ENCODE peak calls at places on chromosomes 2 and 18, in eight cellular contexts. O is NCI-H1105; F is Kasumi-1; L is stimulated activated naive CD8-positive, alpha-beta T cell treated with anti-CD3 and anti-CD28 coated beads, Interleukin-15, Interleukin-2, amounts not matched to agents 100 U/mL and 50 U/mL, for 24 hours; T is effector memory CD8-positive, alpha-beta T cell; J is stimulated activated CD4-positive, alpha-beta T cell treated with anti-CD3 and anti-CD28 coated beads, Interleukin-15, amount 100 ng/mL, for 1 hour; R is NCI-H510A; H is T follicular helper cell. V is an unnamed sample.

GRCh38 chr2:27308359-27308875 is at the start of gene UCN:
- DNase-seq in F (no peak), O (no peak), J (no peak), L (no peak), T (no peak), R (no peak), H (no peak), V (no peak)

GRCh38 chr2:142140434-142140845 is 9.6 kb upstream of the LRP1B start:
- DNase-seq in R (no peak), O (peak), J (no peak), T (no peak), H (no peak), L (no peak), F (peak), V (peak)

GRCh38 chr2:181812106-181812745 is 79.3 kb upstream of the ITPRID2 start:
- DNase-seq in T (no peak), H (no peak), J (no peak), O (no peak), R (no peak), L (no peak), F (no peak), V (no peak)

GRCh38 chr2:27720004-27720551 is 51.4 kb upstream of the MRPL33 start:
- DNase-seq in J (no peak), T (no peak), L (peak), O (no peak), H (no peak), F (peak), R (no peak), V (no peak)

GRCh38 chr2:218805627-218806026 is 23.7 kb downstream of the CYP27A1 start:
- DNase-seq in L (no peak), O (no peak), R (no peak), H (no peak), J (no peak), T (no peak), F (no peak), V (no peak)

GRCh38 chr2:167052825-167053224 is 164.5 kb downstream of the XIRP2 start:
- DNase-seq in T (no peak), R (no peak), L (no peak), H (no peak), F (no peak), J (no peak), O (no peak), V (no peak)

GRCh38 chr2:216658702-216659231 is 25.5 kb downstream of the IGFBP2 start:
- DNase-seq in R (no peak), H (no peak), O (no peak), T (no peak), J (no peak), L (no peak), F (no peak), V (no peak)

GRCh38 chr2:142545036-142545435 is 332.4 kb upstream of the KYNU start:
- DNase-seq in T (no peak), H (no peak), L (no peak), R (no peak), J (no peak), O (no peak), F (no peak), V (no peak)

GRCh38 chr18:70397259-70397925 is 108.5 kb downstream of the SOCS6 start:
- DNase-seq in J (no peak), F (no peak), T (no peak), L (no peak), H (no peak), R (no peak), O (no peak), V (no peak)

GRCh38 chr2:98078699-98079098 is 8.3 kb upstream of the VWA3B start:
- DNase-seq in R (no peak), O (no peak), T (no peak), J (no peak), H (no peak), F (no peak), L (no peak), V (no peak)

GRCh38 chr18:26863122-26863879 is 2.2 kb downstream of the AQP4 start:
- DNase-seq in F (no peak), O (peak), R (peak), T (no peak), J (no peak), L (no peak), H (no peak), V (no peak)

GRCh38 chr2:128413718-128414341 is 95.2 kb upstream of the HS6ST1 start:
- DNase-seq in F (peak), O (no peak), H (no peak), T (no peak), R (no peak), J (no peak), L (no peak), V (no peak)

GRCh38 chr2:28750316-28751101 is 1.1 kb upstream of the PPP1CB start:
- DNase-seq in J (no peak), L (peak), O (no peak), F (peak), R (no peak), H (peak), T (peak), V (peak)

GRCh38 chr2:104733544-104733943 is 120.4 kb upstream of the POU3F3 start:
- DNase-seq in O (no peak), T (no peak), F (peak), H (no peak), L (peak), R (no peak), J (no peak), V (peak)

GRCh38 chr2:21103274-21103891 is 20.4 kb upstream of the TDRD15 start:
- DNase-seq in H (no peak), F (no peak), J (no peak), T (no peak), L (no peak), R (no peak), O (peak), V (no peak)

GRCh38 chr18:13542520-13542847 is 183.9 kb downstream of the FAM210A start:
- DNase-seq in J (no peak), L (no peak), T (no peak), R (no peak), O (no peak), H (no peak), F (no peak), V (no peak)

GRCh38 chr2:587371-587960 is 89.7 kb downstream of the TMEM18 start:
- DNase-seq in F (no peak), R (no peak), J (no peak), H (no peak), L (no peak), O (no peak), T (no peak), V (no peak)

GRCh38 chr18:9330419-9330818 is 4.2 kb upstream of the TWSG1 start:
- DNase-seq in J (no peak), O (no peak), T (no peak), R (no peak), F (no peak), L (no peak), H (no peak), V (no peak)

GRCh38 chr18:50428531-50429206 is 53.8 kb downstream of the SKA1 start:
- DNase-seq in H (no peak), F (no peak), T (no peak), J (no peak), R (no peak), L (no peak), O (no peak), V (no peak)

GRCh38 chr18:49562481-49563129 is 748 bp downstream of the LIPG start:
- DNase-seq in O (no peak), J (no peak), F (no peak), R (no peak), T (no peak), L (no peak), H (no peak), V (no peak)

GRCh38 chr2:173589604-173590277 is 235.1 kb downstream of the CDCA7 start:
- DNase-seq in O (peak), R (peak), F (no peak), T (no peak), L (no peak), J (no peak), H (no peak), V (no peak)

GRCh38 chr2:149004836-149005235 is 33.7 kb upstream of the LYPD6B start:
- DNase-seq in L (no peak), R (no peak), H (no peak), T (no peak), F (no peak), O (no peak), J (no peak), V (no peak)

GRCh38 chr2:60525859-60526258 is 27.6 kb downstream of the BCL11A start:
- DNase-seq in F (no peak), L (no peak), R (no peak), O (no peak), J (no peak), H (no peak), T (no peak), V (no peak)

GRCh38 chr2:63654959-63655358 is 66.2 kb downstream of the MDH1 start:
- DNase-seq in L (peak), R (no peak), O (no peak), T (no peak), H (no peak), F (no peak), J (no peak), V (no peak)

GRCh38 chr2:60260646-60261296 is 292.7 kb downstream of the BCL11A start:
- DNase-seq in O (no peak), F (no peak), J (no peak), R (no peak), T (no peak), H (no peak), L (no peak), V (no peak)

GRCh38 chr18:2610549-2610948 is 39.2 kb downstream of the NDC80 start:
- DNase-seq in R (no peak), O (no peak), T (no peak), H (no peak), L (no peak), F (no peak), J (no peak), V (no peak)

GRCh38 chr2:47640356-47640755 is 142.6 kb upstream of the MSH6 start:
- DNase-seq in F (no peak), O (no peak), R (no peak), L (no peak), T (no peak), J (no peak), H (no peak), V (no peak)

GRCh38 chr18:5729983-5730699 is 165.2 kb downstream of the TMEM200C start:
- DNase-seq in J (no peak), O (no peak), T (no peak), R (no peak), L (no peak), H (no peak), F (no peak), V (no peak)

GRCh38 chr2:186530314-186530713 is 44.3 kb downstream of the ZC3H15 start:
- DNase-seq in J (no peak), R (no peak), T (no peak), O (no peak), F (no peak), H (no peak), L (no peak), V (no peak)

GRCh38 chr2:191617589-191617988 is 60.3 kb upstream of the NABP1 start:
- DNase-seq in O (no peak), T (peak), H (peak), L (peak), J (peak), F (peak), R (no peak), V (peak)

V was measured in NAMALWA.